ENCODE peak calls at places on chromosomes 1 and 21, in ten cellular contexts. One of them, this sample, is unnamed.
A peak's percentile ranks its signal among the peaks of the same experiment; 100 is the strongest.

GRCh38 chr1:87833158-87833557 is 504.5 kb downstream of the LMO4 start:
- DNase-seq in K562: no peak
- DNase-seq in tibial nerve: no peak
- DNase-seq in suprapubic skin: no peak
- DNase-seq in H1: no peak
- DNase-seq in transverse colon: no peak
- DNase-seq in stomach: no peak
- DNase-seq in ovary: peak; percentile 16
- DNase-seq in A549: no peak
- DNase-seq in sigmoid colon: no peak
- DNase-seq in this sample: no peak

GRCh38 chr1:6512245-6512907 is 20.9 kb upstream of the PLEKHG5 start:
- DNase-seq in sigmoid colon: no peak
- DNase-seq in stomach: no peak
- DNase-seq in ovary: no peak
- DNase-seq in suprapubic skin: no peak
- DNase-seq in K562: no peak
- DNase-seq in tibial nerve: no peak
- DNase-seq in H1: no peak
- DNase-seq in transverse colon: no peak
- DNase-seq in A549: no peak
- DNase-seq in this sample: peak; percentile 60

GRCh38 chr1:19033516-19033840 is 77.0 kb upstream of the IFFO2 start:
- DNase-seq in A549: no peak
- DNase-seq in tibial nerve: no peak
- DNase-seq in K562: no peak
- DNase-seq in H1: no peak
- DNase-seq in stomach: no peak
- DNase-seq in suprapubic skin: no peak
- DNase-seq in ovary: no peak
- DNase-seq in sigmoid colon: no peak
- DNase-seq in transverse colon: peak; percentile 5
- DNase-seq in this sample: no peak

GRCh38 chr1:167862432-167863076 is 51.4 kb downstream of the ADCY10 start:
- DNase-seq in A549: no peak
- DNase-seq in H1: no peak
- DNase-seq in stomach: no peak
- DNase-seq in tibial nerve: no peak
- DNase-seq in ovary: no peak
- DNase-seq in K562: no peak
- DNase-seq in suprapubic skin: no peak
- DNase-seq in transverse colon: no peak
- DNase-seq in sigmoid colon: no peak
- DNase-seq in this sample: no peak

GRCh38 chr1:223197923-223198627 is 55.0 kb upstream of the TLR5 start:
- DNase-seq in H1: no peak
- DNase-seq in tibial nerve: no peak
- DNase-seq in A549: no peak
- DNase-seq in sigmoid colon: no peak
- DNase-seq in K562: no peak
- DNase-seq in ovary: no peak
- DNase-seq in stomach: no peak
- DNase-seq in suprapubic skin: no peak
- DNase-seq in transverse colon: no peak
- DNase-seq in this sample: no peak

GRCh38 chr1:173666646-173667045 is 3.0 kb downstream of the ANKRD45 start:
- DNase-seq in suprapubic skin: no peak
- DNase-seq in transverse colon: no peak
- DNase-seq in H1: no peak
- DNase-seq in A549: no peak
- DNase-seq in K562: no peak
- DNase-seq in stomach: no peak
- DNase-seq in ovary: no peak
- DNase-seq in sigmoid colon: no peak
- DNase-seq in tibial nerve: no peak
- DNase-seq in this sample: no peak

GRCh38 chr1:187275985-187276580 is 447.3 kb downstream of the PLA2G4A start:
- DNase-seq in suprapubic skin: no peak
- DNase-seq in K562: no peak
- DNase-seq in H1: no peak
- DNase-seq in sigmoid colon: no peak
- DNase-seq in A549: no peak
- DNase-seq in ovary: no peak
- DNase-seq in transverse colon: no peak
- DNase-seq in tibial nerve: no peak
- DNase-seq in stomach: no peak
- DNase-seq in this sample: no peak

GRCh38 chr21:46024983-46025860 is 43.7 kb downstream of the COL6A1 start:
- DNase-seq in tibial nerve: no peak
- DNase-seq in stomach: no peak
- DNase-seq in A549: no peak
- DNase-seq in transverse colon: no peak
- DNase-seq in H1: no peak
- DNase-seq in ovary: no peak
- DNase-seq in suprapubic skin: no peak
- DNase-seq in K562: peak; percentile 5
- DNase-seq in sigmoid colon: no peak
- DNase-seq in this sample: no peak

GRCh38 chr1:25804964-25805862 is 5.2 kb downstream of the SELENON start:
- DNase-seq in tibial nerve: no peak
- DNase-seq in K562: no peak
- DNase-seq in stomach: no peak
- DNase-seq in ovary: no peak
- DNase-seq in H1: no peak
- DNase-seq in suprapubic skin: no peak
- DNase-seq in A549: no peak
- DNase-seq in transverse colon: no peak
- DNase-seq in sigmoid colon: no peak
- DNase-seq in this sample: no peak

GRCh38 chr21:46148106-46148505 is 7.3 kb downstream of the FTCD start:
- DNase-seq in tibial nerve: no peak
- DNase-seq in transverse colon: no peak
- DNase-seq in H1: no peak
- DNase-seq in sigmoid colon: peak; percentile 30
- DNase-seq in stomach: no peak
- DNase-seq in A549: no peak
- DNase-seq in ovary: peak; percentile 10
- DNase-seq in suprapubic skin: no peak
- DNase-seq in K562: no peak
- DNase-seq in this sample: no peak

GRCh38 chr1:47223921-47224675 is 7.9 kb downstream of the TAL1 start:
- DNase-seq in suprapubic skin: no peak
- DNase-seq in ovary: no peak
- DNase-seq in sigmoid colon: no peak
- DNase-seq in K562: no peak
- DNase-seq in A549: no peak
- DNase-seq in stomach: no peak
- DNase-seq in tibial nerve: no peak
- DNase-seq in H1: no peak
- DNase-seq in transverse colon: no peak
- DNase-seq in this sample: no peak

DNA sequence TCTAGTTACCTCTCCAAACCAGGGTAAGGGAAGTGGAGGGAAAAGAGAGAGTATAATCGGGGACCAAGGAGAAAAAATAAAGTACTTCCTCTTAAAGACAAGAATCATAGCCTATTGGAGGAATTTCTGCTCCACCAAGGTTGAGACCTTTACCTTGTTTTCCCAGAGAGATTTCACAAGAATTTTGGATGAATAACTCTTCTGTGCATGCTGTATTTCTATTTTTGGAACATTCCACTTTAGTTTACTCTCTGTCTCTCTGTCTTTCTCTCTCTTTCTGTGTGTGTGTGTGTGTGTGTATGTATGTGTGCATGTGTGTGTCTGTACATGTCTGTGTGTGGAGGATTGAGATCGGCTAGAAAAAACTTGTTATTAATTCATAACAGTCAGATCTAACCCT is 318.4 kb upstream of the RGS18 start:
- DNase-seq in sigmoid colon: no peak
- DNase-seq in transverse colon: no peak
- DNase-seq in K562: no peak
- DNase-seq in stomach: no peak
- DNase-seq in H1: no peak
- DNase-seq in suprapubic skin: no peak
- DNase-seq in A549: no peak
- DNase-seq in ovary: no peak
- DNase-seq in tibial nerve: no peak
- DNase-seq in this sample: no peak
- TF ChIP-seq EP300 in sigmoid colon: no peak
- TF ChIP-seq EP300 in transverse colon: no peak
- TF ChIP-seq EP300 in K562: no peak
- TF ChIP-seq EP300 in stomach: no peak
- TF ChIP-seq EP300 in H1: no peak
- TF ChIP-seq EP300 in suprapubic skin: no peak
- TF ChIP-seq EP300 in A549: no peak
- TF ChIP-seq EP300 in ovary: no peak
- TF ChIP-seq EP300 in tibial nerve: no peak
- TF ChIP-seq EP300 in this sample: no peak

GRCh38 chr1:4701276-4701675 is 46.9 kb downstream of the AJAP1 start:
- DNase-seq in ovary: no peak
- DNase-seq in K562: no peak
- DNase-seq in stomach: no peak
- DNase-seq in sigmoid colon: no peak
- DNase-seq in transverse colon: no peak
- DNase-seq in A549: no peak
- DNase-seq in tibial nerve: no peak
- DNase-seq in H1: no peak
- DNase-seq in suprapubic skin: no peak
- DNase-seq in this sample: no peak

GRCh38 chr1:4702927-4703326 is 48.5 kb downstream of the AJAP1 start:
- DNase-seq in H1: no peak
- DNase-seq in K562: no peak
- DNase-seq in sigmoid colon: no peak
- DNase-seq in transverse colon: no peak
- DNase-seq in A549: no peak
- DNase-seq in suprapubic skin: no peak
- DNase-seq in stomach: no peak
- DNase-seq in tibial nerve: no peak
- DNase-seq in ovary: no peak
- DNase-seq in this sample: no peak

GRCh38 chr1:4702464-4702863 is 48.1 kb downstream of the AJAP1 start:
- DNase-seq in sigmoid colon: no peak
- DNase-seq in stomach: no peak
- DNase-seq in K562: no peak
- DNase-seq in tibial nerve: no peak
- DNase-seq in ovary: no peak
- DNase-seq in suprapubic skin: no peak
- DNase-seq in H1: no peak
- DNase-seq in A549: no peak
- DNase-seq in transverse colon: no peak
- DNase-seq in this sample: peak; percentile 49

GRCh38 chr1:4700801-4701200 is 46.4 kb downstream of the AJAP1 start:
- DNase-seq in A549: no peak
- DNase-seq in H1: no peak
- DNase-seq in sigmoid colon: no peak
- DNase-seq in ovary: no peak
- DNase-seq in suprapubic skin: no peak
- DNase-seq in transverse colon: no peak
- DNase-seq in K562: no peak
- DNase-seq in stomach: no peak
- DNase-seq in tibial nerve: no peak
- DNase-seq in this sample: no peak

DNA sequence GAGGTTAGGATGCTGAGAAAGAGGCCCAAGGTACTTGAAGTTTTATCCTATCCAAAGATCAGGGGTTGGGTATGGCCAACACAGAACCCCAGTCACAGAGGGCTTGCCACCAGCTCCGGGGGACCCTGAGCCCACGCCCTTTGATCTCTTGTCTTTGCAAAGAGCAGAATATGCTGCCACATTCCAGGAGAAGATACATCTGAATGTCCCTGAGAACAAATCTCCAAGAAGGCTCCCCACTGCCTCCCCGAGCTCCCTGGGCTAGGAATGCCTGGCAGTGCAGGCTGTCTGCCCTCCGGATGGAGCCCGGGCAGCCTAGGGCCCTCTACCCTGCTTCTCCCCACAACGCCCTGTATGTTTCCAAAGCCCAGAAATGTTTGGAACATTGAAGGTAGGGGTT is 49.2 kb downstream of the AJAP1 start:
- DNase-seq in stomach: no peak
- DNase-seq in ovary: no peak
- DNase-seq in sigmoid colon: no peak
- DNase-seq in tibial nerve: no peak
- DNase-seq in H1: no peak
- DNase-seq in A549: no peak
- DNase-seq in transverse colon: no peak
- DNase-seq in suprapubic skin: no peak
- DNase-seq in K562: no peak
- DNase-seq in this sample: no peak
- H3K9me3 ChIP-seq in stomach: no peaks in the 10 kb centered on the region
- H3K9me3 ChIP-seq in ovary: no peaks in the 10 kb centered on the region
- H3K9me3 ChIP-seq in sigmoid colon: no peaks in the 10 kb centered on the region
- H3K9me3 ChIP-seq in tibial nerve: no peaks in the 10 kb centered on the region
- H3K9me3 ChIP-seq in H1: no peaks in the 10 kb centered on the region
- H3K9me3 ChIP-seq in A549: no peaks in the 10 kb centered on the region
- H3K9me3 ChIP-seq in transverse colon: no peaks in the 10 kb centered on the region
- H3K9me3 ChIP-seq in suprapubic skin: no peaks in the 10 kb centered on the region
- H3K9me3 ChIP-seq in K562: no peaks in the 10 kb centered on the region
- H3K9me3 ChIP-seq in this sample: no peaks in the 10 kb centered on the region

GRCh38 chr1:189429610-189430009 is 1048.1 kb downstream of the BRINP3 start:
- DNase-seq in K562: peak; percentile 7
- DNase-seq in suprapubic skin: no peak
- DNase-seq in sigmoid colon: no peak
- DNase-seq in ovary: no peak
- DNase-seq in H1: no peak
- DNase-seq in A549: peak; percentile 68
- DNase-seq in transverse colon: no peak
- DNase-seq in tibial nerve: no peak
- DNase-seq in stomach: no peak
- DNase-seq in this sample: no peak
- TF ChIP-seq EP300 in K562: no peak
- TF ChIP-seq EP300 in suprapubic skin: no peak
- TF ChIP-seq EP300 in sigmoid colon: no peak
- TF ChIP-seq EP300 in ovary: no peak
- TF ChIP-seq EP300 in H1: no peak
- TF ChIP-seq EP300 in A549: no peak
- TF ChIP-seq EP300 in transverse colon: no peak
- TF ChIP-seq EP300 in tibial nerve: no peak
- TF ChIP-seq EP300 in stomach: no peak
- TF ChIP-seq EP300 in this sample: no peak

GRCh38 chr1:2781627-2782026 is 19.9 kb downstream of the TTC34 start:
- DNase-seq in H1: no peak
- DNase-seq in stomach: no peak
- DNase-seq in tibial nerve: no peak
- DNase-seq in ovary: no peak
- DNase-seq in transverse colon: no peak
- DNase-seq in sigmoid colon: no peak
- DNase-seq in A549: no peak
- DNase-seq in K562: no peak
- DNase-seq in suprapubic skin: no peak
- DNase-seq in this sample: no peak

GRCh38 chr1:2783069-2783434 is 18.4 kb downstream of the TTC34 start:
- DNase-seq in H1: no peak
- DNase-seq in A549: no peak
- DNase-seq in sigmoid colon: peak; percentile 51
- DNase-seq in transverse colon: no peak
- DNase-seq in tibial nerve: no peak
- DNase-seq in suprapubic skin: peak; percentile 56
- DNase-seq in stomach: no peak
- DNase-seq in ovary: no peak
- DNase-seq in K562: no peak
- DNase-seq in this sample: peak; percentile 1

GRCh38 chr1:2778220-2778592 is 23.3 kb downstream of the TTC34 start:
- DNase-seq in tibial nerve: no peak
- DNase-seq in H1: no peak
- DNase-seq in A549: no peak
- DNase-seq in K562: no peak
- DNase-seq in sigmoid colon: peak; percentile 35
- DNase-seq in ovary: no peak
- DNase-seq in transverse colon: no peak
- DNase-seq in suprapubic skin: no peak
- DNase-seq in stomach: no peak
- DNase-seq in this sample: peak; percentile 18

GRCh38 chr1:2777428-2778219 is 23.9 kb downstream of the TTC34 start:
- DNase-seq in stomach: no peak
- DNase-seq in tibial nerve: no peak
- DNase-seq in A549: no peak
- DNase-seq in ovary: no peak
- DNase-seq in H1: no peak
- DNase-seq in transverse colon: no peak
- DNase-seq in sigmoid colon: peak; percentile 59
- DNase-seq in K562: no peak
- DNase-seq in suprapubic skin: no peak
- DNase-seq in this sample: peak; percentile 16
- H3K9me3 ChIP-seq in stomach: peaks cover 7% of the 10 kb centered on the region
- H3K9me3 ChIP-seq in tibial nerve: no peaks in the 10 kb centered on the region
- H3K9me3 ChIP-seq in A549: no peaks in the 10 kb centered on the region
- H3K9me3 ChIP-seq in ovary: no peaks in the 10 kb centered on the region
- H3K9me3 ChIP-seq in H1: peaks cover 51% of the 10 kb centered on the region
- H3K9me3 ChIP-seq in transverse colon: peaks cover 12% of the 10 kb centered on the region
- H3K9me3 ChIP-seq in sigmoid colon: peaks cover 8% of the 10 kb centered on the region
- H3K9me3 ChIP-seq in K562: no peaks in the 10 kb centered on the region
- H3K9me3 ChIP-seq in suprapubic skin: peaks cover 22% of the 10 kb centered on the region
- H3K9me3 ChIP-seq in this sample: peaks cover 8% of the 10 kb centered on the region

This sample was measured in upper lobe of left lung.